ENCODE peak calls at places on chromosomes 12 and 14, in nine cellular contexts. K is stomach; S is HT1080; C is HFFc6; A is NCI-H1417; Y is mesenteric fat pad; F is frontal cortex; Z is stimulated activated CD8-positive, alpha-beta memory T cell treated with anti-CD3 and anti-CD28 coated beads, Interleukin-15, amount 100 ng/mL, for 1 hour; N is stimulated activated CD4-positive, alpha-beta T cell treated with anti-CD3 and anti-CD28 coated beads, TNF-alpha, amount 100 ng/mL, for 4 hours. R is an unnamed sample.

GRCh38 chr12:129570796-129571400 is 332.9 kb downstream of the TMEM132D start:
- DNase-seq in K (no peak), S (peak), C (no peak), A (no peak), Y (no peak), F (no peak), Z (no peak), N (no peak), R (no peak)

GRCh38 chr14:83260751-83261150 is 1727.1 kb upstream of the SEL1L start:
- DNase-seq in K (no peak), S (no peak), C (no peak), A (no peak), Y (no peak), F (no peak), Z (no peak), N (no peak), R (no peak)

GRCh38 chr12:19527876-19528275 is 88.6 kb downstream of the AEBP2 start:
- DNase-seq in K (no peak), S (no peak), C (no peak), A (no peak), Y (no peak), F (no peak), Z (no peak), N (no peak), R (no peak)

GRCh38 chr14:52008136-52008535 is 18.8 kb downstream of the RTRAF start:
- DNase-seq in K (no peak), S (no peak), C (no peak), A (no peak), Y (no peak), F (no peak), Z (no peak), N (no peak), R (no peak)

GRCh38 chr14:24335461-24336146 is 733 bp upstream of the ADCY4 start:
- DNase-seq in K (no peak), S (no peak), C (no peak), A (no peak), Y (no peak), F (no peak), Z (no peak), N (no peak), R (no peak)

GRCh38 chr12:71938728-71939385 is at the start of gene TPH2:
- DNase-seq in K (peak), S (peak), C (peak), A (no peak), Y (no peak), F (peak), Z (no peak), N (no peak), R (peak)

GRCh38 chr14:105549481-105549880 is 23.1 kb downstream of the TMEM121 start:
- DNase-seq in K (no peak), S (no peak), C (no peak), A (no peak), Y (no peak), F (no peak), Z (no peak), N (no peak), R (no peak)

GRCh38 chr14:105938055-105938863 is 411.9 kb downstream of the TMEM121 start:
- DNase-seq in K (peak), S (no peak), C (no peak), A (no peak), Y (peak), F (no peak), Z (no peak), N (no peak), R (no peak)

GRCh38 chr14:65470404-65470880 is 57.9 kb downstream of the FUT8 start:
- DNase-seq in K (no peak), S (no peak), C (no peak), A (no peak), Y (no peak), F (no peak), Z (no peak), N (no peak), R (no peak)

GRCh38 chr14:67975429-67975828 is 155.8 kb downstream of the RAD51B start:
- DNase-seq in K (no peak), S (no peak), C (no peak), A (no peak), Y (no peak), F (no peak), Z (no peak), N (no peak), R (no peak)

GRCh38 chr14:55077155-55077554 is 25.7 kb downstream of the MAPK1IP1L start:
- DNase-seq in K (peak), S (peak), C (peak), A (no peak), Y (no peak), F (no peak), Z (no peak), N (no peak), R (no peak)

GRCh38 chr12:123491056-123491455 is 33.1 kb downstream of the SNRNP35 start:
- DNase-seq in K (no peak), S (no peak), C (no peak), A (no peak), Y (no peak), F (no peak), Z (no peak), N (no peak), R (no peak)

GRCh38 chr14:104311358-104311757 is 173.0 kb downstream of the KIF26A start:
- DNase-seq in K (no peak), S (no peak), C (no peak), A (no peak), Y (no peak), F (no peak), Z (no peak), N (no peak), R (no peak)

GRCh38 chr14:100096656-100097055 is 31.4 kb downstream of the EVL start:
- DNase-seq in K (no peak), S (peak), C (peak), A (no peak), Y (no peak), F (no peak), Z (no peak), N (no peak), R (no peak)

GRCh38 chr12:16168078-16168477 is 109.4 kb downstream of the SLC15A5 start:
- DNase-seq in K (no peak), S (no peak), C (no peak), A (no peak), Y (no peak), F (no peak), Z (no peak), N (no peak), R (no peak)

GRCh38 chr12:124995200-124995961 is 1.9 kb downstream of the BRI3BP start:
- DNase-seq in K (no peak), S (no peak), C (no peak), A (no peak), Y (no peak), F (no peak), Z (no peak), N (no peak), R (peak)

GRCh38 chr14:65413739-65414045 is 1.2 kb downstream of the FUT8 start:
- DNase-seq in K (no peak), S (no peak), C (no peak), A (no peak), Y (no peak), F (no peak), Z (no peak), N (no peak), R (no peak)

GRCh38 chr14:100810861-100811461 is 15.0 kb upstream of the MEG3 start:
- DNase-seq in K (no peak), S (peak), C (no peak), A (no peak), Y (no peak), F (no peak), Z (no peak), N (no peak), R (no peak)

GRCh38 chr12:62907067-62907466 is 27.9 kb downstream of the PPM1H start:
- DNase-seq in K (no peak), S (no peak), C (no peak), A (no peak), Y (no peak), F (no peak), Z (no peak), N (no peak), R (no peak)

GRCh38 chr12:41515953-41516352 is 327.8 kb downstream of the PDZRN4 start:
- DNase-seq in K (no peak), S (no peak), C (no peak), A (no peak), Y (no peak), F (no peak), Z (no peak), N (no peak), R (no peak)

GRCh38 chr12:68270358-68270757 is 17.0 kb upstream of the IL22 start:
- DNase-seq in K (no peak), S (no peak), C (no peak), A (no peak), Y (no peak), F (no peak), Z (no peak), N (no peak), R (no peak)

GRCh38 chr14:64196668-64197411 is 97.3 kb downstream of the ESR2 start:
- DNase-seq in K (peak), S (peak), C (peak), A (peak), Y (no peak), F (peak), Z (no peak), N (no peak), R (no peak)

GRCh38 chr14:104686624-104687517 is 2.5 kb upstream of the INF2 start:
- DNase-seq in K (peak), S (no peak), C (no peak), A (no peak), Y (no peak), F (no peak), Z (no peak), N (no peak), R (no peak)

GRCh38 chr14:68771631-68772030 is 21.2 kb downstream of the ZFP36L1 start:
- DNase-seq in K (no peak), S (no peak), C (no peak), A (no peak), Y (no peak), F (no peak), Z (no peak), N (no peak), R (no peak)

GRCh38 chr14:67582061-67582460 is 18.0 kb downstream of the PIGH start:
- DNase-seq in K (no peak), S (no peak), C (no peak), A (no peak), Y (peak), F (no peak), Z (no peak), N (no peak), R (no peak)

GRCh38 chr14:54572316-54572715 is 5.4 kb downstream of the SAMD4A start:
- DNase-seq in K (no peak), S (peak), C (no peak), A (peak), Y (no peak), F (no peak), Z (no peak), N (no peak), R (peak)

GRCh38 chr12:16300706-16301105 is 23.2 kb upstream of the SLC15A5 start:
- DNase-seq in K (no peak), S (no peak), C (no peak), A (no peak), Y (no peak), F (no peak), Z (no peak), N (no peak), R (no peak)